ENCODE peak calls at places on chromosome 15, in four cellular contexts. U is GM12891, J is GM12878, H is HepG2. R is an unnamed sample.

GRCh38 chr15:58805095-58805494 is 34.0 kb downstream of the MINDY2 start:
- DNase-seq in U (no peak), J (no peak), H (no peak), R (no peak)

GRCh38 chr15:100311829-100312228 is 29.9 kb downstream of the ADAMTS17 start:
- DNase-seq in U (no peak), J (no peak), H (no peak), R (no peak)

GRCh38 chr15:100958326-100959065 is 39.3 kb downstream of the LRRK1 start:
- DNase-seq in U (no peak), J (no peak), H (no peak), R (no peak)

GRCh38 chr15:65550681-65551098 is 20.4 kb downstream of the HACD3 start:
- DNase-seq in U (no peak), J (no peak), H (no peak), R (no peak)

GRCh38 chr15:33451385-33451784 is 140.6 kb downstream of the RYR3 start:
- DNase-seq in U (no peak), J (no peak), H (no peak), R (no peak)

GRCh38 chr15:59001946-59002345 is 14.5 kb downstream of the RNF111 start:
- DNase-seq in U (no peak), J (no peak), H (no peak), R (no peak)

GRCh38 chr15:60416519-60416918 is 18.7 kb upstream of the ANXA2 start:
- DNase-seq in U (no peak), J (no peak), H (no peak), R (no peak)

GRCh38 chr15:42591238-42591936 is 16.0 kb downstream of the STARD9 start:
- DNase-seq in U (no peak), J (no peak), H (peak), R (no peak)

GRCh38 chr15:43511012-43511885 is 6.2 kb upstream of the MAP1A start:
- DNase-seq in U (no peak), J (no peak), H (peak), R (no peak)

GRCh38 chr15:76577879-76578512 is 241.4 kb downstream of the ISL2 start:
- DNase-seq in U (no peak), J (no peak), H (no peak), R (no peak)

GRCh38 chr15:29556385-29556784 is 265.9 kb downstream of the TJP1 start:
- DNase-seq in U (no peak), J (no peak), H (no peak), R (no peak)

GRCh38 chr15:22939051-22939450 is 41.1 kb downstream of the CYFIP1 start:
- DNase-seq in U (no peak), J (no peak), H (no peak), R (no peak)

GRCh38 chr15:33963831-33964664 is 4.2 kb upstream of the CHRM5 start:
- DNase-seq in U (no peak), J (no peak), H (peak), R (no peak)

GRCh38 chr15:39145854-39146253 is 435.0 kb upstream of the THBS1 start:
- DNase-seq in U (no peak), J (no peak), H (no peak), R (no peak)

GRCh38 chr15:45123397-45123796 is 6.3 kb downstream of the DUOXA1 start:
- DNase-seq in U (no peak), J (no peak), H (no peak), R (no peak)

GRCh38 chr15:45121020-45121419 is 6.9 kb downstream of the DUOXA2 start:
- DNase-seq in U (no peak), J (no peak), H (no peak), R (no peak)

GRCh38 chr15:45120081-45120972 is 6.2 kb downstream of the DUOXA2 start:
- DNase-seq in U (no peak), J (no peak), H (no peak), R (no peak)

GRCh38 chr15:45122719-45123118 is 7.0 kb downstream of the DUOXA1 start:
- DNase-seq in U (no peak), J (no peak), H (no peak), R (no peak)

GRCh38 chr15:45121706-45122417 is 7.7 kb downstream of the DUOXA2 start:
- DNase-seq in U (no peak), J (no peak), H (peak), R (no peak)
- TF ChIP-seq TAF1 in U (no peak), J (no peak), H (no peak), R (no peak)

DNA sequence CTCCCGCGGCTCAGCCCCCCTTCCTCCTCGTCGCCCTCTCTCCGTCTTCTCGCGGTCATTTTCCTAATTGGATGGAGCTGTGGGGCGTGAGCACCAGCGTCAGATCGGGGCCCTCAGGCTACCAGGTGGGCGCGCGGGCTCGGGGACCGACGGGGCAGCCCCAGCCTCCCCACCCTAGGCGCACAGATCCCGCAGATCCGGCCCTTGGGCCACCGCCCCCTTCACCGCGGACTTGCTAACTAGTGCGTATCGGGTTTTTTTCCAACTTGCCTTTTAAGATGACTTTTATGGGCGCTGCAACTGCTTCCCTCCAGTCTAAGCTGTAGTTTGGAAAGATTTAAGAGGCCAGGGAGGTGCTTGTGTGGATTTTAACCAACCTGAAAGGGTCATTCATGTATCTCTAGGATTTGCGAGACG is 1.3 kb downstream of the ZNF710 start:
- DNase-seq in U (no peak), J (no peak), H (no peak), R (peak)
- TF ChIP-seq POLR2A in U (no peak), J (no peak), H (peak), R (peak)

GRCh38 chr15:70266412-70267089 is 168.8 kb upstream of the TLE3 start:
- DNase-seq in U (no peak), J (no peak), H (no peak), R (no peak)
- TF ChIP-seq POLR2AphosphoS5 in U (no peak), J (no peak), H (no peak), R (no peak)

GRCh38 chr15:75032391-75032790 is 9.0 kb downstream of the PPCDC start:
- DNase-seq in U (no peak), J (no peak), H (no peak), R (no peak)

GRCh38 chr15:75030023-75030413 is 6.6 kb downstream of the PPCDC start:
- DNase-seq in U (no peak), J (no peak), H (no peak), R (no peak)

GRCh38 chr15:75033809-75034208 is 10.4 kb downstream of the PPCDC start:
- DNase-seq in U (no peak), J (no peak), H (no peak), R (no peak)

GRCh38 chr15:75030424-75030823 is 7.0 kb downstream of the PPCDC start:
- DNase-seq in U (no peak), J (no peak), H (no peak), R (no peak)

DNA sequence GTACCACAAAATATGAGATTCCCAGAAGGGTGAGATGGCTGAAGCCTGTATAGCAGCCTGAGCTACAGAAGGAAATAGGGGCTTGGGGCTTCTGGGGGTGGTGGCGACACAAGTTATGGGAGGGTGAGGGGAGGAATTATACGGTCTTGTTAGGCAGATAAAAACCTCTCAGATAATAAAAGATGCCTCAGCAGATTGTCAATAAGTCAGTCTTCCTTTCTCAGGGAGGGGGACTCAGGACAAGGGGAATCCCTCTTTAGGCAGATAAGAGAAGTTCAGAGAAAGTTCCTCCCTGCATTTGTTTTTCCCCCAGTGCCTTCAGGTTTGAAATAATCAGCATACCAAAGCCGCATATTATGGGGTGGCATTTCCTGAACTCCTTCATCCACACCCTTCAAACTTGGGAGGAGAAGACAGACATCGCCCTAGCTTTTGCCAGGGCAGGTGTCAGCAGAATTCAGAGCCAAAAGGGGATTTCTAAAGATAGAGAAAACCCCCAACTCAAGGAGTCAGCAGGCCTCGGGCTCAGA is 8.4 kb downstream of the PPCDC start:
- DNase-seq in U (no peak), J (no peak), H (no peak), R (no peak)
- TF ChIP-seq TAF1 in U (no peak), J (no peak), H (no peak), R (no peak)

DNA sequence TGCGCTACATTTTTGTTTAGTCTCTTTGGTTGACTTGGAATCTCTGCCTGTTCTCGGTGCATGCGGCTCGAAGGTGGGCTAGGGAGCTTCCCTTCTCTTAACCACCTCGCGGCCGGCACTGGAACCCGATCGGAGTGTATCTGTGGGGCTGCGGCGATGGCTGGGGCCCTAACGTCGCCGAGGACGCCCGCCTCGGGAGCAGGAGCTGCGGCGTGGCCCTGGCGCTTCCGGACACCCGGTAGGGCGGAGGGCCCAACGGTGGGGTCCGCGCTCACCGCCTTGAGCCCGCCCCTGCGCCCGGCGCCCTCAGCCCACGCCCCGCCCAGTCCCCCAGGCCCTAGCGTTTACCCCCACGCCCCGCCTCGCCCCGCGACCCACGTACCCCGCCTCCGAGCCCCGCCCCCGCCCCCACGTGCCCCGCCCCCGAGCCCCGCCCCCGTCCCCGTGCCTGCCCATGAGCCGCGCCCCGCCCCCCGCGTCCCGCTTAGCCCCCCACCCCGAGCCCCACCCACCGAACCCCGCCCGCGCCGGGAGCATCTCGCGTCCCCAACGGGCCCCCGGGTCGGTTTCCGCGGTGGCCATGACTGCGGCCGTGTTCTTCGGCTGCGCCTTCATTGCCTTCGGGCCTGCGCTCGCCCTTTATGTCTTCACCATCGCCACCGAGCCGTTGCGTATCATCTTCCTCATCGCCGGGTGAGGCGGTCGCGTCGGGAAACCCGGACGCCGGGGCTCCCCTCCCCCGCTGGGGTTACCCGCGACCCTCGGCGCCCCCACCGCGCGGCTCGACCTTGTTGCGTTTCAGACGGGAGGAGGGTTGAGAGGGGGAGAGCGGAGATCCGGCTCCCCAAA is at the start of gene APH1B:
- DNase-seq in U (peak), J (no peak), H (peak), R (peak)
- TF ChIP-seq POLR2A in U (peak), J (peak), H (no peak), R (peak)

GRCh38 chr15:78855746-78856145 is 16.9 kb upstream of the MORF4L1 start:
- DNase-seq in U (no peak), J (no peak), H (no peak), R (no peak)
- TF ChIP-seq POLR2AphosphoS5 in U (no peak), J (no peak), H (no peak), R (no peak)

DNA sequence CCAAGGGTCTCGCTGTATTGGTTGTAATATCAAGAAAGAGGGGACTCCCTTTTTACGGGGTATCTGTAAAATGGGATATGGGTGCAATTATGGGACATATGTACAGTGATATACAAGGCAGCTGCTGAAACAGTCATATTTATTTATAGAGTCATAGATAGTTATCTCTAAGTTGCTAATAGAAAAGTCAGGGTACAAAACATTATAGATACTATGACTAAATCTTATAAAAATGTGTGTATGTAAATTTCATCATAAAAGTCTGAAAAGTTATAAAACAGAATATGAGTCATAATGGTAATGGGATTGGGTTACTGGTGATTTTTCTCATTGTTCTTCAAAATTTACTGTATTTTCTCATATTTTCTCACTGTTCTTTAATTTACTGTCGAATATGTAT is 344.9 kb upstream of the SLCO3A1 start:
- DNase-seq in U (no peak), J (no peak), H (no peak), R (no peak)
- TF ChIP-seq TAF1 in U (no peak), J (no peak), H (no peak), R (no peak)

DNA sequence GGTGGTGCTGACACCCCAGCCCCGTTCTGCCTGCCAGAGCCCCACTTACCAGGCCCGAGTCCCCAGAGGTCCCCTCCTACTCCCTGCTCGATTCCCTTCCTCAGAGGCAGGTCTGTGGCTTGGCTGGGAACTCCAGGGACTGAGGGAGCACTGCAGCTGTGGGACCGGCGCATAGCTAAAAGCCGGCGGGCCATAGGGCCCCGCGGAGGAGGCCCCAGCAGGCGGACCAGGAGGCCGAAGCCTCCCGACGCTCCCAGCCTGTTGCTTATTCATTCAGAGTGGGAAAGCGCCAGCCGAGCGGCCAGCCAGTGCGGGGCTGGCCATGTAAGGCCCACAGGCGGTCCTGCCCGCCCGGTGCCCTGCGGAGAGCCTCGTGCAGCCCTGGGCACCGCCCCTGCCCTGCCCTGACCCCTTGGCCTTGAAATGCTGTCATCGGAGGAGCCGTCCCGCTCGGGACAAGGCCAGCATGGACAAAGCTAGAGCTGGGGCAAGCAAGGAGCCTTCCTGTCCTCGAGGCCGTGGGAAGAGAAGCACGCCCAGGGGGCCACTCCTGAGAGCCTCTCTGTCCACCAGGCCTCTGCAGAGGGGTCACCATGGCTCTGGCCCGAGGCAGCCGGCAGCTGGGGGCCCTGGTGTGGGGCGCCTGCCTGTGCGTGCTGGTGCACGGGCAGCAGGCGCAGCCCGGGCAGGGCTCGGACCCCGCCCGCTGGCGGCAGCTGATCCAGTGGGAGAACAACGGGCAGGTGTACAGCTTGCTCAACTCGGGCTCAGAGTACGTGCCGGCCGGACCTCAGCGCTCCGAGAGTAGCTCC is at the start of gene LOXL1:
- DNase-seq in U (no peak), J (no peak), H (peak), R (no peak)
- TF ChIP-seq POLR2A in U (no peak), J (no peak), H (no peak), R (no peak)

GRCh38 chr15:93073465-93073952 is 15.5 kb downstream of the RGMA start:
- DNase-seq in U (no peak), J (no peak), H (no peak), R (no peak)

GRCh38 chr15:93070901-93071300 is 18.1 kb downstream of the RGMA start:
- DNase-seq in U (no peak), J (no peak), H (no peak), R (no peak)

GRCh38 chr15:93072011-93072410 is 17.0 kb downstream of the RGMA start:
- DNase-seq in U (no peak), J (no peak), H (no peak), R (no peak)

GRCh38 chr15:93071469-93071891 is 17.5 kb downstream of the RGMA start:
- DNase-seq in U (no peak), J (no peak), H (no peak), R (no peak)

DNA sequence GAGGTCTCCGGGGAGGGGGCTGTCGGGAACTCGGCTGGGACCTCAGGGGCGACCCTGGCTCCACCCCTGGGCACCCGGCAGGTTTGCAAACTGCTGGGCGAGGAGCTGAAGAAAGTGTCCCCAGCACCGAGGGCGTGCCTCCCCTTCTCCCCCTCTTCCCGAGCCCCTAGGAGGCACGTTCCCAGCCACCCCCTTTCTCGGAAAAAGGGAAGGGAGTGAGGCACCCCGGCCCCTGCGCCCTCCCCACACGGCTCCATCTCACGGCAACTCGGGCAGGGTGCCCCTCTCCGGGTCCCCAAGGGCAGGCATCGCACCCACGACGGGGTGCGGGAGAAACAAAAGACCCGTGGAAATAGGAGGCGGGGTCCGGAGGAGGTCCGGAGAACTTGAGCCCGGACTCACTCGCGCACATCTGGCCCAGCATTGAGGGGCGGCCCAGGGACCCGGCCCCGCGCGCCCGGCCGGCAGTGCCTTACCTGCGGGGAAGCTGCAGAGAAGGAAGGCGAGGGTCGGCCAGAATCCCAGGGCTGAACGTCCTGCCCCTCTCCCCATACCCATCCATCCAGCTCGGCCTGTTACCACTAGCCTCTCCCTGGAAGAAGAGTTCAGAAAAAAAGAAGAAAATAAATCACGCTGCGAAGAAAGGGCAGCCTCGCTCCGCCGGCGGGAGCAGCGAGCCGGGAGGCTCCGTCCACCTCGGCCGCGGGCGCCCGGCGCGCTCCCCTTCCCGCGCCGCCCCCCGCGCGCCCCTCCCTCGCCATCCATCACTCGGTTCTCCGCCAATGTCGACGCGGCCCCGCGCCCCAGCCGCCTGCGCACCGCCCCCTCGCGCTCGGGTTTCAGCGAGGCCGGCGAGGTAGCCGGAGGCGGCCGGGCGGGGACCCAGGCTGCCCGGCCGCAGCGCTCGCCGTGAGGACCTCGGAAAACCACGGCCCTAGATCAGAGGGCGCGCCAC is 16.3 kb downstream of the RGMA start:
- DNase-seq in U (no peak), J (no peak), H (peak), R (no peak)
- TF ChIP-seq POLR2AphosphoS5 in U (no peak), J (no peak), H (no peak), R (no peak)

R was measured in GM12892.